ENCODE peak calls at places on chromosomes 13 and 19, in four cellular contexts. One of them, this sample, is unnamed.

GRCh38 chr13:36428083-36428482 is 4.2 kb upstream of the CCNA1 start:
- DNase-seq in cardiac muscle cell: no peak
- DNase-seq in psoas muscle: no peak
- DNase-seq in neural progenitor cell: no peak
- DNase-seq in this sample: no peak

GRCh38 chr13:110719036-110719710 is 5.7 kb downstream of the ING1 start:
- DNase-seq in cardiac muscle cell: no peak
- DNase-seq in neural progenitor cell: no peak
- DNase-seq in psoas muscle: no peak
- DNase-seq in this sample: no peak

GRCh38 chr13:97142452-97142851 is 79.7 kb upstream of the MBNL2 start:
- DNase-seq in neural progenitor cell: no peak
- DNase-seq in cardiac muscle cell: peak
- DNase-seq in psoas muscle: peak
- DNase-seq in this sample: no peak

GRCh38 chr19:801861-802496 is 4.7 kb downstream of the PTBP1 start:
- DNase-seq in cardiac muscle cell: peak
- DNase-seq in psoas muscle: peak
- DNase-seq in neural progenitor cell: no peak
- DNase-seq in this sample: no peak

GRCh38 chr19:40190891-40191835 is at the start of gene MAP3K10:
- DNase-seq in psoas muscle: peak
- DNase-seq in cardiac muscle cell: peak
- DNase-seq in neural progenitor cell: peak
- DNase-seq in this sample: peak

GRCh38 chr19:2706251-2706650 is 3.8 kb upstream of the GNG7 start:
- DNase-seq in neural progenitor cell: no peak
- DNase-seq in psoas muscle: no peak
- DNase-seq in cardiac muscle cell: no peak
- DNase-seq in this sample: no peak

GRCh38 chr19:46862504-46862835 is 1.7 kb downstream of the ARHGAP35 start:
- DNase-seq in cardiac muscle cell: peak
- DNase-seq in neural progenitor cell: no peak
- DNase-seq in psoas muscle: no peak
- DNase-seq in this sample: no peak

GRCh38 chr19:9847087-9847671 is 12.1 kb downstream of the PIN1 start:
- DNase-seq in psoas muscle: peak
- DNase-seq in cardiac muscle cell: no peak
- DNase-seq in neural progenitor cell: peak
- DNase-seq in this sample: no peak

GRCh38 chr13:26247608-26248007 is 6.3 kb upstream of the CDK8 start:
- DNase-seq in cardiac muscle cell: peak
- DNase-seq in neural progenitor cell: no peak
- DNase-seq in psoas muscle: no peak
- DNase-seq in this sample: no peak

GRCh38 chr13:104422668-104423067 is 1356.5 kb upstream of the SLC10A2 start:
- DNase-seq in cardiac muscle cell: no peak
- DNase-seq in psoas muscle: no peak
- DNase-seq in neural progenitor cell: no peak
- DNase-seq in this sample: no peak

GRCh38 chr13:77374339-77374738 is 47.4 kb upstream of the MYCBP2 start:
- DNase-seq in psoas muscle: no peak
- DNase-seq in cardiac muscle cell: no peak
- DNase-seq in neural progenitor cell: no peak
- DNase-seq in this sample: no peak

GRCh38 chr13:30429235-30429634 is 6.9 kb downstream of the UBE2L5 start:
- DNase-seq in psoas muscle: no peak
- DNase-seq in neural progenitor cell: no peak
- DNase-seq in cardiac muscle cell: no peak
- DNase-seq in this sample: no peak

GRCh38 chr19:35712529-35712909 is 5.3 kb upstream of the KMT2B start:
- DNase-seq in psoas muscle: no peak
- DNase-seq in cardiac muscle cell: no peak
- DNase-seq in neural progenitor cell: no peak
- DNase-seq in this sample: no peak

GRCh38 chr19:3474614-3475013 is 5.7 kb downstream of the SMIM24 start:
- DNase-seq in neural progenitor cell: no peak
- DNase-seq in cardiac muscle cell: no peak
- DNase-seq in psoas muscle: no peak
- DNase-seq in this sample: no peak

GRCh38 chr13:86960876-86961275 is 710.3 kb upstream of the SLITRK5 start:
- DNase-seq in psoas muscle: no peak
- DNase-seq in neural progenitor cell: no peak
- DNase-seq in cardiac muscle cell: no peak
- DNase-seq in this sample: no peak

GRCh38 chr19:5228932-5229777 is 111.5 kb downstream of the PTPRS start:
- DNase-seq in cardiac muscle cell: no peak
- DNase-seq in neural progenitor cell: no peak
- DNase-seq in psoas muscle: no peak
- DNase-seq in this sample: no peak

GRCh38 chr13:35836476-35836875 is 294.7 kb downstream of the DCLK1 start:
- DNase-seq in psoas muscle: no peak
- DNase-seq in neural progenitor cell: no peak
- DNase-seq in cardiac muscle cell: no peak
- DNase-seq in this sample: no peak

GRCh38 chr13:76690611-76691010 is 195.6 kb downstream of the KCTD12 start:
- DNase-seq in psoas muscle: no peak
- DNase-seq in cardiac muscle cell: no peak
- DNase-seq in neural progenitor cell: no peak
- DNase-seq in this sample: no peak

GRCh38 chr19:2446390-2446789 is 10.4 kb downstream of the LMNB2 start:
- DNase-seq in cardiac muscle cell: no peak
- DNase-seq in psoas muscle: peak
- DNase-seq in neural progenitor cell: no peak
- DNase-seq in this sample: no peak

GRCh38 chr13:95368998-95369397 is 67.7 kb upstream of the ABCC4 start:
- DNase-seq in neural progenitor cell: no peak
- DNase-seq in psoas muscle: no peak
- DNase-seq in cardiac muscle cell: no peak
- DNase-seq in this sample: no peak

GRCh38 chr13:109212630-109213029 is 573.8 kb downstream of the IRS2 start:
- DNase-seq in neural progenitor cell: no peak
- DNase-seq in psoas muscle: no peak
- DNase-seq in cardiac muscle cell: no peak
- DNase-seq in this sample: no peak

GRCh38 chr13:60258349-60258748 is 94.6 kb upstream of the DIAPH3 start:
- DNase-seq in neural progenitor cell: peak
- DNase-seq in psoas muscle: no peak
- DNase-seq in cardiac muscle cell: no peak
- DNase-seq in this sample: no peak

GRCh38 chr13:114161644-114162532 is 17.2 kb upstream of the CFAP97D2 start:
- DNase-seq in cardiac muscle cell: no peak
- DNase-seq in neural progenitor cell: no peak
- DNase-seq in psoas muscle: peak
- DNase-seq in this sample: no peak

GRCh38 chr19:32872391-32872790 is 2.8 kb upstream of the SLC7A9 start:
- DNase-seq in neural progenitor cell: no peak
- DNase-seq in psoas muscle: no peak
- DNase-seq in cardiac muscle cell: no peak
- DNase-seq in this sample: no peak

GRCh38 chr19:38004505-38005223 is 97.7 kb downstream of the SIPA1L3 start:
- DNase-seq in cardiac muscle cell: peak
- DNase-seq in neural progenitor cell: peak
- DNase-seq in psoas muscle: peak
- DNase-seq in this sample: peak

GRCh38 chr19:10566408-10566657 is 523 bp upstream of the KRI1 start:
- DNase-seq in neural progenitor cell: no peak
- DNase-seq in cardiac muscle cell: no peak
- DNase-seq in psoas muscle: no peak
- DNase-seq in this sample: no peak

GRCh38 chr19:49506575-49507105 is 5.8 kb upstream of the FCGRT start:
- DNase-seq in neural progenitor cell: peak
- DNase-seq in cardiac muscle cell: peak
- DNase-seq in psoas muscle: peak
- DNase-seq in this sample: peak

GRCh38 chr13:43232144-43232840 is 208.9 kb downstream of the DNAJC15 start:
- DNase-seq in cardiac muscle cell: no peak
- DNase-seq in psoas muscle: no peak
- DNase-seq in neural progenitor cell: no peak
- DNase-seq in this sample: no peak

GRCh38 chr13:90352763-90353162 is 994.7 kb upstream of the MIR17HG start:
- DNase-seq in neural progenitor cell: no peak
- DNase-seq in cardiac muscle cell: no peak
- DNase-seq in psoas muscle: no peak
- DNase-seq in this sample: no peak

GRCh38 chr19:41114132-41114531 is at the start of gene CYP2F1:
- DNase-seq in neural progenitor cell: no peak
- DNase-seq in psoas muscle: no peak
- DNase-seq in cardiac muscle cell: no peak
- DNase-seq in this sample: no peak

GRCh38 chr13:83618966-83619365 is 263.3 kb downstream of the SLITRK1 start:
- DNase-seq in cardiac muscle cell: no peak
- DNase-seq in neural progenitor cell: no peak
- DNase-seq in psoas muscle: no peak
- DNase-seq in this sample: no peak

GRCh38 chr13:64289702-64290101 is 2874.1 kb upstream of the PCDH20 start:
- DNase-seq in cardiac muscle cell: no peak
- DNase-seq in neural progenitor cell: no peak
- DNase-seq in psoas muscle: no peak
- DNase-seq in this sample: no peak

GRCh38 chr13:42973581-42973980 is 18.5 kb downstream of the EPSTI1 start:
- DNase-seq in neural progenitor cell: no peak
- DNase-seq in psoas muscle: no peak
- DNase-seq in cardiac muscle cell: no peak
- DNase-seq in this sample: no peak

GRCh38 chr13:76944457-76944856 is 3.9 kb upstream of the ACOD1 start:
- DNase-seq in neural progenitor cell: no peak
- DNase-seq in cardiac muscle cell: no peak
- DNase-seq in psoas muscle: no peak
- DNase-seq in this sample: no peak

GRCh38 chr19:20858861-20859260 is 64.2 kb upstream of the ZNF85 start:
- DNase-seq in neural progenitor cell: peak
- DNase-seq in psoas muscle: no peak
- DNase-seq in cardiac muscle cell: no peak
- DNase-seq in this sample: no peak

GRCh38 chr13:24087611-24088235 is 72.8 kb upstream of the SPATA13 start:
- DNase-seq in psoas muscle: no peak
- DNase-seq in neural progenitor cell: no peak
- DNase-seq in cardiac muscle cell: peak
- DNase-seq in this sample: no peak

GRCh38 chr19:8550070-8550469 is 27.2 kb downstream of the MYO1F start:
- DNase-seq in neural progenitor cell: no peak
- DNase-seq in cardiac muscle cell: no peak
- DNase-seq in psoas muscle: no peak
- DNase-seq in this sample: no peak

DNA sequence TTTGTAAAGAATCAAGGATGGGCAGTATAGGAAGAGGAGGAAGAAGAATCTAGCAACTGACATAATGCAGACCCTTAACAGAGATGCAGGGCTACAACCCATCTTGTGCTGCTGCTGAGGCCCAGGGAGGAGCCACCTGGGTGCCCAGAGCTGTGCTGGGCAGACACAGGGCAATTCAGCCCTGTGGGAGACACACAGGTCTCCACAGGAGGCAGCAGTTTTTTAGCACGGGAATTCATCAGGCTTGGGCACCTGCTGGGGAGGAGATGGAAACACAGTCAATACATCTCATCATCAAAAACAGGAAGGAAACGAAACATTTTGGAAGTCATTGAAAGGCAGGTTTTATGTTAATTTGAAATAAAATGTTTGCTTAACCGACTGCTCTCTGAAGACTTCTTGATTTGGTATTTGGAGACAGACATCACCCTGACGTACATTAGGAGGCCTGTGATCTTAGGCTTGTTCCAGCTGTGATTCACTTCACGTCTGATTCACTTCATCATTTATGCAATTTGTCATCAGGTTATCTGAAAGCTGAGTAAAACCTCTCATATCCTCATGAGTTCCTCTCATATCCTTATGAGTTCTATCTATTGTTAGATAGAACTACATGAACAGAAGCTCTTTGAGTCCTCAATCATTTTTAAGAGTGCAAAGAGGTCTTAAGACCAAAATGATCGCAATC is 77.4 kb downstream of the CYSLTR2 start:
- DNase-seq in cardiac muscle cell: no peak
- DNase-seq in psoas muscle: no peak
- DNase-seq in neural progenitor cell: peak
- DNase-seq in this sample: no peak
- H3K27ac ChIP-seq in cardiac muscle cell: no peak
- H3K27ac ChIP-seq in psoas muscle: no peak
- H3K27ac ChIP-seq in neural progenitor cell: no peak
- H3K27ac ChIP-seq in this sample: no peak

DNA sequence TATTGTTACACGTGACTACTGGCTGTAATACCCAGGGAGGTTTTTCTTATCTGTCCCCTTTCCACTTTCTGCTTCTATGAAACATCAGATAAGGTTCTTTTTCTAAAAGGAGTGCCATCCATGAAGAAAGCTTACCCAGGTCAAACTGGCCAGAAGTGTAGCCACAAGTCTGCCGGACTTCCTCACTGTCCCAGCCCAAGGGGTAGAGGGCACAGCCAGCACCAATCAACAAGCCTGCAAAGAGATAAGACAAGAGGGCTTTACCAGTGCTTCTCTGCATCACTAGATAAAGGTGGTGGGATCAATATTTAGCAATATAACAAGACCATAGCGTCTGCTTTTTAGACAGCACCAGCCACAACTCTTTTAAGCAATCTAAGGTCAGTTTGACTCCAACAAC is 224.7 kb downstream of the LHFPL6 start:
- DNase-seq in cardiac muscle cell: no peak
- DNase-seq in neural progenitor cell: no peak
- DNase-seq in psoas muscle: no peak
- DNase-seq in this sample: no peak
- H3K27ac ChIP-seq in cardiac muscle cell: no peak
- H3K27ac ChIP-seq in neural progenitor cell: no peak
- H3K27ac ChIP-seq in psoas muscle: no peak
- H3K27ac ChIP-seq in this sample: no peak

GRCh38 chr13:50309872-50310594 is 294.8 kb downstream of the KCNRG start:
- DNase-seq in cardiac muscle cell: no peak
- DNase-seq in neural progenitor cell: peak
- DNase-seq in psoas muscle: no peak
- DNase-seq in this sample: no peak
- H3K27ac ChIP-seq in cardiac muscle cell: no peak
- H3K27ac ChIP-seq in neural progenitor cell: no peak
- H3K27ac ChIP-seq in psoas muscle: no peak
- H3K27ac ChIP-seq in this sample: no peak

GRCh38 chr13:21054313-21054712 is 7.1 kb downstream of the LATS2 start:
- DNase-seq in psoas muscle: peak
- DNase-seq in cardiac muscle cell: no peak
- DNase-seq in neural progenitor cell: no peak
- DNase-seq in this sample: no peak
- H3K27ac ChIP-seq in psoas muscle: peak
- H3K27ac ChIP-seq in cardiac muscle cell: no peak
- H3K27ac ChIP-seq in neural progenitor cell: no peak
- H3K27ac ChIP-seq in this sample: no peak

DNA sequence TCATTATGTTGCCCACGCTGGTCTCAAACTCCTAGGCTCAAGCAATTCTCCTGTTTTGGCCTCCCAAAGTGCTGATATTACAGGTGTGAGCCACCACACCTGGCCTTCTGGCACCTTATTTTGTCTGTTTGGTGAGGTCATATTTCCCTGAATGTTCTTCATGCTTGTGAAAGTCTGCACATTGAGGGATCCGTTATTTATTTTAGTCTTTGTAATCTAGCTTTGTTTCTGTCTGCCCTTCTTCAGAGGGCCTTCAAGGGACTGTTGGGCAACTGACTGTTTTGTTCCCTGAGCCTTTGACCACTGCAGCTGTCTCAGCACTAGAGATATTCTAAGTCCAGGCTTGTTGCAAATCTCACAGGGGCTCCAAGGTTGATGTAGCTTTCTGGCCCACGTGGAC is 110.5 kb upstream of the RFC3 start:
- DNase-seq in psoas muscle: no peak
- DNase-seq in neural progenitor cell: no peak
- DNase-seq in cardiac muscle cell: no peak
- DNase-seq in this sample: no peak
- H3K27ac ChIP-seq in psoas muscle: no peak
- H3K27ac ChIP-seq in neural progenitor cell: no peak
- H3K27ac ChIP-seq in cardiac muscle cell: no peak
- H3K27ac ChIP-seq in this sample: no peak

This sample was measured in substantia nigra.